ENCODE peak calls at places on chromosomes 3 and 15, in four cellular contexts. Y is spleen, Z is ovary, R is uterus. K is an unnamed sample.

GRCh38 chr3:118942651-118943050 is 92.0 kb downstream of the IGSF11 start:
- DNase-seq in Y (no peak), Z (no peak), R (no peak), K (no peak)

GRCh38 chr3:174756200-174756829 is 102.8 kb upstream of the NAALADL2 start:
- DNase-seq in Y (no peak), Z (no peak), R (no peak), K (no peak)

GRCh38 chr3:73586190-73586589 is 38.6 kb downstream of the PDZRN3 start:
- DNase-seq in Y (no peak), Z (no peak), R (no peak), K (no peak)

GRCh38 chr3:82144811-82145210 is 383.4 kb upstream of the GBE1 start:
- DNase-seq in Y (no peak), Z (no peak), R (no peak), K (no peak)

GRCh38 chr15:43792761-43793493 is 807 bp downstream of the SERF2 start:
- DNase-seq in Y (peak; percentile 79), Z (no peak), R (no peak), K (peak; percentile 67)

GRCh38 chr15:90883971-90884718 is at the start of gene FES:
- DNase-seq in Y (peak; percentile 96), Z (peak; percentile 77), R (peak; percentile 77), K (peak; percentile 91)

GRCh38 chr15:81316267-81316666 is 7.7 kb downstream of the STARD5 start:
- DNase-seq in Y (no peak), Z (no peak), R (no peak), K (no peak)

GRCh38 chr3:128353361-128353965 is 113.2 kb downstream of the DNAJB8 start:
- DNase-seq in Y (peak; percentile 47), Z (peak; percentile 4), R (no peak), K (no peak)

GRCh38 chr3:188338081-188338480 is 184.1 kb downstream of the LPP start:
- DNase-seq in Y (no peak), Z (no peak), R (no peak), K (no peak)

GRCh38 chr15:31004220-31004733 is 12.8 kb upstream of the MTMR10 start:
- DNase-seq in Y (no peak), Z (no peak), R (no peak), K (peak; percentile 63)

GRCh38 chr3:117892991-117893390 is 1141.7 kb downstream of the IGSF11 start:
- DNase-seq in Y (no peak), Z (no peak), R (no peak), K (no peak)

GRCh38 chr3:186097663-186098451 is 11.0 kb downstream of the ETV5 start:
- DNase-seq in Y (no peak), Z (no peak), R (peak; percentile 28), K (peak; percentile 69)

GRCh38 chr15:57861039-57861638 is 154.6 kb downstream of the POLR2M start:
- DNase-seq in Y (no peak), Z (no peak), R (no peak), K (no peak)

GRCh38 chr3:27720899-27721716 is 1.0 kb downstream of the EOMES start:
- DNase-seq in Y (peak; percentile 72), Z (no peak), R (no peak), K (no peak)

GRCh38 chr3:190585771-190586630 is 72.1 kb downstream of the IL1RAP start:
- DNase-seq in Y (no peak), Z (no peak), R (no peak), K (no peak)

GRCh38 chr3:13455644-13456043 is 24.5 kb upstream of the HDAC11 start:
- DNase-seq in Y (no peak), Z (no peak), R (no peak), K (no peak)

GRCh38 chr3:143302638-143303171 is 183.1 kb downstream of the CHST2 start:
- DNase-seq in Y (peak; percentile 84), Z (no peak), R (no peak), K (peak; percentile 74)

GRCh38 chr3:7205535-7206331 is 344.8 kb downstream of the GRM7 start:
- DNase-seq in Y (no peak), Z (no peak), R (no peak), K (no peak)

GRCh38 chr3:161700998-161701397 is 204.4 kb downstream of the OTOL1 start:
- DNase-seq in Y (no peak), Z (no peak), R (no peak), K (peak; percentile 37)

GRCh38 chr3:180744226-180744625 is 64.9 kb upstream of the CCDC39 start:
- DNase-seq in Y (no peak), Z (no peak), R (no peak), K (no peak)

GRCh38 chr15:74955796-74956647 is 550 bp downstream of the RPP25 start:
- DNase-seq in Y (peak; percentile 92), Z (peak; percentile 81), R (peak; percentile 69), K (peak; percentile 83)

GRCh38 chr3:172626241-172626640 is 84.6 kb downstream of the NCEH1 start:
- DNase-seq in Y (no peak), Z (no peak), R (no peak), K (no peak)

GRCh38 chr3:85939026-85939616 is 980.3 kb downstream of the CADM2 start:
- DNase-seq in Y (no peak), Z (no peak), R (no peak), K (no peak)

GRCh38 chr3:54681706-54682105 is 246.2 kb downstream of the LRTM1 start:
- DNase-seq in Y (no peak), Z (no peak), R (no peak), K (no peak)

GRCh38 chr15:73789491-73790240 is 36.5 kb upstream of the INSYN1 start:
- DNase-seq in Y (no peak), Z (no peak), R (no peak), K (no peak)

GRCh38 chr3:72996121-72996472 is 514 bp upstream of the PPP4R2 start:
- DNase-seq in Y (peak; percentile 87), Z (peak; percentile 64), R (no peak), K (peak; percentile 30)

GRCh38 chr3:141452045-141452444 is 34.8 kb upstream of the RASA2 start:
- DNase-seq in Y (no peak), Z (no peak), R (no peak), K (no peak)

GRCh38 chr3:89046661-89047060 is 60.8 kb upstream of the EPHA3 start:
- DNase-seq in Y (no peak), Z (no peak), R (no peak), K (no peak)

GRCh38 chr3:10335190-10335738 is 14.4 kb upstream of the SEC13 start:
- DNase-seq in Y (no peak), Z (no peak), R (no peak), K (no peak)
- H3K27ac ChIP-seq in Y (no peak overlapping the region), Z (no peak overlapping the region), R (no peak overlapping the region), K (no peak overlapping the region)

GRCh38 chr3:71064288-71064975 is 519.1 kb downstream of the FOXP1 start:
- DNase-seq in Y (peak; percentile 90), Z (peak; percentile 66), R (peak; percentile 55), K (peak; percentile 47)
- H3K4me1 ChIP-seq in Y (peaks cover 71% of the 10 kb centered on the region), Z (peaks cover 12% of the 10 kb centered on the region), R (peaks cover 17% of the 10 kb centered on the region), K (peaks cover 70% of the 10 kb centered on the region)

GRCh38 chr15:68512578-68512977 is 66.2 kb upstream of the CORO2B start:
- DNase-seq in Y (no peak), Z (no peak), R (no peak), K (no peak)

GRCh38 chr15:68518046-68518445 is 60.7 kb upstream of the CORO2B start:
- DNase-seq in Y (no peak), Z (no peak), R (no peak), K (no peak)

GRCh38 chr15:68518785-68519430 is 59.9 kb upstream of the CORO2B start:
- DNase-seq in Y (peak; percentile 34), Z (no peak), R (no peak), K (no peak)

GRCh38 chr15:68515371-68516095 is 63.3 kb upstream of the CORO2B start:
- DNase-seq in Y (no peak), Z (no peak), R (no peak), K (no peak)

GRCh38 chr15:68517285-68517711 is 61.5 kb upstream of the CORO2B start:
- DNase-seq in Y (no peak), Z (no peak), R (no peak), K (peak; percentile 60)
- TF ChIP-seq CTCF in Y (no peak), Z (peak; percentile 15), R (peak; percentile 44), K (peak; percentile 23)

GRCh38 chr3:196557236-196557635 is 11.1 kb downstream of the WDR53 start:
- DNase-seq in Y (no peak), Z (no peak), R (no peak), K (no peak)

GRCh38 chr3:196554205-196554604 is 14.1 kb downstream of the WDR53 start:
- DNase-seq in Y (no peak), Z (no peak), R (no peak), K (no peak)

GRCh38 chr3:196553551-196553950 is 14.8 kb downstream of the WDR53 start:
- DNase-seq in Y (no peak), Z (no peak), R (no peak), K (no peak)

GRCh38 chr3:196552253-196552652 is 16.1 kb downstream of the WDR53 start:
- DNase-seq in Y (no peak), Z (no peak), R (no peak), K (no peak)

GRCh38 chr3:196555295-196555694 is 13.1 kb downstream of the WDR53 start:
- DNase-seq in Y (no peak), Z (no peak), R (no peak), K (no peak)
- H3K27ac ChIP-seq in Y (no peak overlapping the region), Z (no peak overlapping the region), R (no peak overlapping the region), K (no peak overlapping the region)

GRCh38 chr3:138948371-138949001 is 1.5 kb downstream of the FOXL2NB start:
- DNase-seq in Y (no peak), Z (no peak), R (no peak), K (no peak)

GRCh38 chr3:138946554-138947302 is at the start of the genes FOXL2 and FOXL2NB:
- DNase-seq in Y (peak; percentile 81), Z (peak; percentile 96), R (peak; percentile 67), K (no peak)

GRCh38 chr3:138949002-138949418 is 2.0 kb downstream of the FOXL2NB start:
- DNase-seq in Y (no peak), Z (peak; percentile 55), R (no peak), K (no peak)

GRCh38 chr3:138945646-138946553 is 1.0 kb downstream of the FOXL2 start:
- DNase-seq in Y (peak; percentile 75), Z (peak; percentile 62), R (no peak), K (no peak)

DNA sequence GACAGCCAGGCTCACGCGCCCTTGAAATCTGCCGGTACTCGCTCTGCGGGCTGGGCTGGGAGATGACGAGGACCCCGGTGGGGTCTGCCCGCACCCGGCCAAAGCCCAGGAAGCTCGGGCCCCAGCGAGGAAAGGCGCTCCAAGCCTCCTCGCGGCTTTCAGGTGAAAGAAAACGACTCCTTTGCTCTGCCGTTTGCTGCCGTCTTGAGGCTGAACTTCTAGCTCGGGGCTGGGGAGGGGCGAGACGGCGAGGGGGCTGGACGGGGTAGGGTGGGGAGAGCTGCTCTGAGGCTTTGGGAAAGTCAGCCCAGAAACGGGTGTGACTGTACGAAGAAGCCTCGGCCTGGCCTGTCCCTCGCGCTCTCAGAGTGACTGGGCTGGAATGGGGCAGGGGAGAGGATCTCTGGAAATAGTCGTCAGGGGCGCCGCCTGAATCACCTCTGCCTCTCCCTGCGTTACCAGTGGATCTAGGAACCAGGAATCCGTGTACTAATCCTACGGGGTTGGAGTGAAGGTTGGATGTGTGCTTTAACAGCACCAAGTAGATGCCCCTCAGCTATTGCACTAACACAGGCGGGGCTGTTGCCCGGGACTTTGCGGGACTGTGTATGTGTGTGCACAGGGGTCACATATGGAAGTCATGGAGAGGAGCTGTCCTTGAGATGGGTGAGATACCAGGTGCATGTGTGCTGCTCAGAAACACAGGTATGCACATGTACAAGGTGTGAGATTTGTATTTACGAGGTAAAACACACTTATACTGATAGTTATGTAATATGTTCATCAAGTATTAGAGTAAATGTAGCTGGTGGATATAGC is 495 bp downstream of the FOXL2NB start:
- DNase-seq in Y (peak; percentile 38), Z (no peak), R (no peak), K (no peak)
- H3K4me1 ChIP-seq in Y (peaks cover 43% of the 10 kb centered on the region), Z (peaks cover 10% of the 10 kb centered on the region), R (no peaks in the 10 kb centered on the region), K (peaks cover 41% of the 10 kb centered on the region)